ENCODE peak calls at places on chromosomes 3 and 15, in four cellular contexts. G is CD8-positive, alpha-beta T cell; R is SK-N-MC; E is BE2C. X is an unnamed sample.

GRCh38 chr15:31745841-31746240 is 284.5 kb upstream of the CHRNA7 start:
- DNase-seq in G (no peak), R (no peak), E (no peak), X (no peak)

GRCh38 chr3:170469151-170470062 is 50.7 kb downstream of the CLDN11 start:
- DNase-seq in G (no peak), R (peak), E (peak), X (no peak)

GRCh38 chr15:64720188-64720587 is 55.2 kb downstream of the RBPMS2 start:
- DNase-seq in G (no peak), R (no peak), E (no peak), X (no peak)

GRCh38 chr3:120497813-120498212 is 47.0 kb upstream of the FSTL1 start:
- DNase-seq in G (no peak), R (no peak), E (no peak), X (no peak)

GRCh38 chr15:29278436-29279099 is 8.9 kb upstream of the NSMCE3 start:
- DNase-seq in G (no peak), R (no peak), E (no peak), X (no peak)

GRCh38 chr3:63067999-63068645 is 192.9 kb upstream of the CADPS start:
- DNase-seq in G (no peak), R (peak), E (no peak), X (peak)

GRCh38 chr3:148075829-148076716 is 621.6 kb upstream of the AGTR1 start:
- DNase-seq in G (no peak), R (peak), E (peak), X (no peak)

GRCh38 chr15:51876169-51876568 is 46.7 kb downstream of the TMOD3 start:
- DNase-seq in G (no peak), R (no peak), E (no peak), X (no peak)

GRCh38 chr3:178950676-178951075 is 120.9 kb downstream of the ZMAT3 start:
- DNase-seq in G (no peak), R (no peak), E (no peak), X (no peak)

GRCh38 chr3:192054881-192055280 is 593.9 kb downstream of the PYDC2 start:
- DNase-seq in G (no peak), R (no peak), E (no peak), X (no peak)

GRCh38 chr15:39502616-39503195 is 78.2 kb upstream of the THBS1 start:
- DNase-seq in G (no peak), R (no peak), E (no peak), X (no peak)

GRCh38 chr3:50436063-50436674 is 67.3 kb downstream of the CACNA2D2 start:
- DNase-seq in G (peak), R (no peak), E (peak), X (peak)

GRCh38 chr3:141065258-141065657 is 14.1 kb downstream of the SPSB4 start:
- DNase-seq in G (no peak), R (no peak), E (no peak), X (no peak)

GRCh38 chr3:197956070-197956469 is 3.9 kb upstream of the LMLN start:
- DNase-seq in G (no peak), R (no peak), E (no peak), X (no peak)

GRCh38 chr15:47750030-47750739 is 32.9 kb downstream of the SEMA6D start:
- DNase-seq in G (no peak), R (no peak), E (no peak), X (no peak)

GRCh38 chr3:12959395-12959794 is 113.8 kb downstream of the IQSEC1 start:
- DNase-seq in G (no peak), R (no peak), E (no peak), X (no peak)

GRCh38 chr15:25710184-25710583 is 152.9 kb downstream of the ATP10A start:
- DNase-seq in G (peak), R (no peak), E (peak), X (peak)

GRCh38 chr3:11654166-11654565 is 10.5 kb upstream of the VGLL4 start:
- DNase-seq in G (no peak), R (no peak), E (no peak), X (no peak)
- H3K4me3 ChIP-seq in G (no peak), R (no peak), E (no peak), X (no peak)

GRCh38 chr3:185362850-185363661 is at the start of gene MAP3K13:
- DNase-seq in G (no peak), R (peak), E (peak), X (peak)
- H3K4me3 ChIP-seq in G (peak), R (peak), E (peak), X (peak)

GRCh38 chr15:59371458-59372351 is 966 bp downstream of the MYO1E start:
- DNase-seq in G (peak), R (no peak), E (peak), X (no peak)
- H3K4me3 ChIP-seq in G (peak), R (peak), E (peak), X (no peak)

GRCh38 chr3:49173116-49173791 is 1.9 kb downstream of the KLHDC8B start:
- DNase-seq in G (no peak), R (no peak), E (peak), X (no peak)
- H3K4me3 ChIP-seq in G (no peak), R (no peak), E (peak), X (no peak)

GRCh38 chr3:112498916-112499315 is 356 bp downstream of the BTLA start:
- DNase-seq in G (no peak), R (no peak), E (no peak), X (no peak)
- H3K4me3 ChIP-seq in G (peak), R (no peak), E (no peak), X (no peak)

GRCh38 chr3:23275814-23276213 is 72.7 kb downstream of the UBE2E2 start:
- DNase-seq in G (no peak), R (no peak), E (no peak), X (no peak)

GRCh38 chr3:23277688-23278087 is 74.6 kb downstream of the UBE2E2 start:
- DNase-seq in G (no peak), R (no peak), E (no peak), X (no peak)

GRCh38 chr3:23276913-23277658 is 74.0 kb downstream of the UBE2E2 start:
- DNase-seq in G (no peak), R (no peak), E (no peak), X (no peak)

GRCh38 chr3:23272820-23273219 is 69.7 kb downstream of the UBE2E2 start:
- DNase-seq in G (no peak), R (no peak), E (no peak), X (no peak)

DNA sequence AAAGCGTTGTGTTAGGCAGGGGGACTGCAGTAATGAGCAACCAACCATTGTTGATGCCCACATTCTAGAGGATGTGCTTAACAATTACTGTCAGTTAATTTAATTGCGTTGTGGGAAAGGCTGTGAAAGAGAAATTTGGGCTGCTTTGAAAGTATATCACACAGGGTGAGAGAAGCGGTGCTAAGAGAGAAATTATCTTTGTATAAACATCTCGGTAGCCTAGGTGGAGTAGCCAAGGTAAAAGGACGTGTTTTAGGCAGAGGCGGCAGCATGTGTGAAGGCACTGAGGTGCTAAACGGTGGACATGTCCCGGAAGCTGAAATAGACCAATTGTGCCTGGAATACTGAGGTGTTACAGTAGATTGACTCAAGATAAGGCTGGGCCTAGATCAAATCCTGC is 71.9 kb downstream of the UBE2E2 start:
- DNase-seq in G (no peak), R (no peak), E (no peak), X (no peak)
- H3K4me3 ChIP-seq in G (no peak), R (no peak), E (no peak), X (no peak)

GRCh38 chr15:90593469-90594158 is 63.9 kb downstream of the CRTC3 start:
- DNase-seq in G (no peak), R (no peak), E (no peak), X (no peak)
- H3K4me3 ChIP-seq in G (peak), R (no peak), E (no peak), X (no peak)

DNA sequence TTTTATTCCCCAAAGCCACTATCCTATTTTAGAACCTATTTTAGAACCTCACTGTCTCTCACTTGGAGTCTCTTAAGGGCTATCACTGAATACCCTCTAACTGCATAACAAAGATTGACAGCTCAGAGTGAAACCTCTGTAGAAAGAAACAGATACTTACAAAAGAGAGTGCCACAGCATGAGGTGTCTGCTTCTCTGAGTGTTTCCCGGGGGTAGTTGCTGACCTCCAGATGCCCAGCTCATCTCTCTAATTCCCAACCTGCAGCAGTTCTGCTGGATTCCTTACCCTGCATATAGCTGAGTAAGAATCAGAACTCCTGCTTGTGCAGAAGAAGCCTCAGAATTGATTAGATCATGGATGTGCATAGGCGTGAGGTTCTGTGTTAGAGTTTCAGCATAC is 34.5 kb downstream of the P3H2 start:
- DNase-seq in G (no peak), R (no peak), E (no peak), X (no peak)
- H3K4me3 ChIP-seq in G (no peak), R (no peak), E (no peak), X (no peak)

X was measured in Jurkat, Clone E6-1.